ENCODE peak calls at places on chromosomes 7 and 10, in five cellular contexts. One of them, this sample, is unnamed.

GRCh38 chr7:99137418-99138180 is 6.3 kb downstream of the SMURF1 start:
- DNase-seq in right lobe of liver: no peak
- DNase-seq in GM23248: peak; percentile 89
- DNase-seq in NT2/D1: peak; percentile 61
- DNase-seq in heart left ventricle: no peak
- DNase-seq in this sample: peak; percentile 61

GRCh38 chr7:128697301-128697905 is 25.3 kb downstream of the GARIN1A start:
- DNase-seq in right lobe of liver: no peak
- DNase-seq in GM23248: peak; percentile 97
- DNase-seq in NT2/D1: no peak
- DNase-seq in heart left ventricle: peak; percentile 50
- DNase-seq in this sample: peak; percentile 79

GRCh38 chr7:18610331-18610948 is 114.9 kb downstream of the HDAC9 start:
- DNase-seq in right lobe of liver: no peak
- DNase-seq in NT2/D1: peak; percentile 61
- DNase-seq in heart left ventricle: no peak
- DNase-seq in GM23248: peak; percentile 19
- DNase-seq in this sample: peak; percentile 54

GRCh38 chr7:9776900-9777299 is 1196.8 kb upstream of the PHF14 start:
- DNase-seq in NT2/D1: no peak
- DNase-seq in right lobe of liver: no peak
- DNase-seq in GM23248: no peak
- DNase-seq in heart left ventricle: no peak
- DNase-seq in this sample: peak; percentile 9

GRCh38 chr7:70674268-70675025 is 457.5 kb upstream of the GALNT17 start:
- DNase-seq in heart left ventricle: no peak
- DNase-seq in GM23248: no peak
- DNase-seq in right lobe of liver: no peak
- DNase-seq in NT2/D1: no peak
- DNase-seq in this sample: no peak

GRCh38 chr7:110144599-110144998 is 946.3 kb upstream of the LRRN3 start:
- DNase-seq in NT2/D1: no peak
- DNase-seq in GM23248: no peak
- DNase-seq in heart left ventricle: no peak
- DNase-seq in right lobe of liver: no peak
- DNase-seq in this sample: no peak

GRCh38 chr10:118953598-118953997 is 75.9 kb upstream of the NANOS1 start:
- DNase-seq in GM23248: no peak
- DNase-seq in right lobe of liver: no peak
- DNase-seq in heart left ventricle: no peak
- DNase-seq in NT2/D1: no peak
- DNase-seq in this sample: no peak

GRCh38 chr10:25547391-25547790 is 372.6 kb downstream of the GPR158 start:
- DNase-seq in GM23248: no peak
- DNase-seq in right lobe of liver: no peak
- DNase-seq in heart left ventricle: no peak
- DNase-seq in NT2/D1: peak; percentile 9
- DNase-seq in this sample: peak; percentile 35

GRCh38 chr10:103803941-103804340 is 51.4 kb downstream of the SH3PXD2A start:
- DNase-seq in GM23248: no peak
- DNase-seq in right lobe of liver: no peak
- DNase-seq in heart left ventricle: no peak
- DNase-seq in NT2/D1: no peak
- DNase-seq in this sample: peak; percentile 28

GRCh38 chr7:55350281-55350680 is 14.9 kb upstream of the LANCL2 start:
- DNase-seq in heart left ventricle: no peak
- DNase-seq in NT2/D1: no peak
- DNase-seq in GM23248: no peak
- DNase-seq in right lobe of liver: no peak
- DNase-seq in this sample: no peak

GRCh38 chr10:119491941-119492340 is 50.6 kb downstream of the RGS10 start:
- DNase-seq in GM23248: no peak
- DNase-seq in NT2/D1: no peak
- DNase-seq in right lobe of liver: no peak
- DNase-seq in heart left ventricle: no peak
- DNase-seq in this sample: no peak

GRCh38 chr7:8259586-8260222 is 2.3 kb downstream of the ICA1 start:
- DNase-seq in right lobe of liver: no peak
- DNase-seq in NT2/D1: no peak
- DNase-seq in heart left ventricle: no peak
- DNase-seq in GM23248: no peak
- DNase-seq in this sample: no peak

GRCh38 chr7:27170494-27170811 is 3.7 kb downstream of the HOXA10 start:
- DNase-seq in GM23248: no peak
- DNase-seq in heart left ventricle: no peak
- DNase-seq in NT2/D1: no peak
- DNase-seq in right lobe of liver: no peak
- DNase-seq in this sample: no peak

GRCh38 chr7:128427289-128427891 is 17.6 kb upstream of the IMPDH1 start:
- DNase-seq in right lobe of liver: no peak
- DNase-seq in heart left ventricle: no peak
- DNase-seq in NT2/D1: no peak
- DNase-seq in GM23248: peak; percentile 72
- DNase-seq in this sample: peak; percentile 51

GRCh38 chr7:50304158-50304910 is at the start of gene IKZF1:
- DNase-seq in heart left ventricle: peak; percentile 66
- DNase-seq in right lobe of liver: peak; percentile 68
- DNase-seq in NT2/D1: no peak
- DNase-seq in GM23248: peak; percentile 9
- DNase-seq in this sample: no peak

GRCh38 chr10:71598673-71599072 is 120.9 kb downstream of the C10orf105 start:
- DNase-seq in right lobe of liver: peak; percentile 80
- DNase-seq in NT2/D1: no peak
- DNase-seq in heart left ventricle: peak; percentile 84
- DNase-seq in GM23248: peak; percentile 89
- DNase-seq in this sample: no peak

GRCh38 chr7:1301812-1302310 is 69.2 kb downstream of the UNCX start:
- DNase-seq in right lobe of liver: no peak
- DNase-seq in GM23248: no peak
- DNase-seq in heart left ventricle: peak; percentile 16
- DNase-seq in NT2/D1: no peak
- DNase-seq in this sample: no peak

GRCh38 chr10:18319628-18320027 is 179.4 kb downstream of the CACNB2 start:
- DNase-seq in heart left ventricle: no peak
- DNase-seq in right lobe of liver: no peak
- DNase-seq in NT2/D1: no peak
- DNase-seq in GM23248: no peak
- DNase-seq in this sample: no peak

GRCh38 chr7:142804715-142805114 is 33.9 kb downstream of the PRSS2 start:
- DNase-seq in right lobe of liver: no peak
- DNase-seq in GM23248: no peak
- DNase-seq in NT2/D1: no peak
- DNase-seq in heart left ventricle: no peak
- DNase-seq in this sample: no peak

GRCh38 chr7:25389489-25390106 is 161.3 kb upstream of the NPVF start:
- DNase-seq in NT2/D1: peak; percentile 54
- DNase-seq in right lobe of liver: no peak
- DNase-seq in GM23248: peak; percentile 68
- DNase-seq in heart left ventricle: no peak
- DNase-seq in this sample: peak; percentile 37

GRCh38 chr7:2681954-2682799 is 5.8 kb upstream of the AMZ1 start:
- DNase-seq in right lobe of liver: no peak
- DNase-seq in GM23248: no peak
- DNase-seq in heart left ventricle: no peak
- DNase-seq in NT2/D1: no peak
- DNase-seq in this sample: no peak

GRCh38 chr7:20454202-20454601 is 123.5 kb downstream of the ITGB8 start:
- DNase-seq in NT2/D1: no peak
- DNase-seq in GM23248: no peak
- DNase-seq in heart left ventricle: no peak
- DNase-seq in right lobe of liver: no peak
- DNase-seq in this sample: no peak

GRCh38 chr7:157020514-157021070 is 10.1 kb upstream of the MNX1 start:
- DNase-seq in GM23248: no peak
- DNase-seq in right lobe of liver: peak; percentile 30
- DNase-seq in NT2/D1: no peak
- DNase-seq in heart left ventricle: no peak
- DNase-seq in this sample: no peak

GRCh38 chr10:130141878-130142277 is 5.7 kb downstream of the GLRX3 start:
- DNase-seq in GM23248: no peak
- DNase-seq in heart left ventricle: no peak
- DNase-seq in NT2/D1: no peak
- DNase-seq in right lobe of liver: no peak
- DNase-seq in this sample: no peak

GRCh38 chr7:31687024-31687423 is at the start of gene PPP1R17:
- DNase-seq in GM23248: no peak
- DNase-seq in NT2/D1: peak; percentile 36
- DNase-seq in heart left ventricle: peak; percentile 49
- DNase-seq in right lobe of liver: no peak
- DNase-seq in this sample: no peak

GRCh38 chr10:59586407-59586891 is 123.2 kb downstream of the SLC16A9 start:
- DNase-seq in NT2/D1: no peak
- DNase-seq in heart left ventricle: no peak
- DNase-seq in GM23248: no peak
- DNase-seq in right lobe of liver: no peak
- DNase-seq in this sample: no peak

GRCh38 chr10:58830748-58831147 is 318.1 kb downstream of the BICC1 start:
- DNase-seq in NT2/D1: no peak
- DNase-seq in heart left ventricle: no peak
- DNase-seq in right lobe of liver: no peak
- DNase-seq in GM23248: no peak
- DNase-seq in this sample: no peak

GRCh38 chr10:72802291-72803118 is 91.0 kb upstream of the OIT3 start:
- DNase-seq in NT2/D1: no peak
- DNase-seq in heart left ventricle: no peak
- DNase-seq in GM23248: peak; percentile 68
- DNase-seq in right lobe of liver: no peak
- DNase-seq in this sample: no peak

DNA sequence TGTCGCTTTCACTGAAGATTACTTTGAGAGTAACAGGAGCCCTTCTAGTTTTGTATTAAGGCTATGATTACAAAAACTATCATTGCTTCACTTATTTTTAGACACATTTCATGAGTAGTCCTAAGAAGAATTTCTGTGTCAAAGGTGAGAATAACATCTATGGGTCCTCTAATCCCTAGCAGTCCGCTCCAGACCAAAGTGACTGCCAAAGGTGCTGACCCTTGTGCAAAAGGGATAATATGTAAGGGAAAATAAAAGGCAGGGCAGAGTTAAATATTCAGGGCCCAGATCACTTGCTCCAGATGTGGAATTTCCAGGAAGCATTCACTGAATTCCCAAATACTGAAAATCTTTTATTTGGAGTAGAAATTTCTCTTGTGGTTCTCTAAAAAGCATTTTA is 29.3 kb downstream of the RHOBTB1 start:
- DNase-seq in heart left ventricle: no peak
- DNase-seq in right lobe of liver: no peak
- DNase-seq in NT2/D1: no peak
- DNase-seq in GM23248: peak; percentile 86
- DNase-seq in this sample: no peak
- H3K4me3 ChIP-seq in heart left ventricle: no peak overlapping the region
- H3K4me3 ChIP-seq in right lobe of liver: no peak overlapping the region
- H3K4me3 ChIP-seq in NT2/D1: no peak overlapping the region
- H3K4me3 ChIP-seq in GM23248: peak overlapping the region; percentile 32
- H3K4me3 ChIP-seq in this sample: no peak overlapping the region

GRCh38 chr10:50908366-50908765 is 22.9 kb upstream of the A1CF start:
- DNase-seq in heart left ventricle: no peak
- DNase-seq in right lobe of liver: no peak
- DNase-seq in NT2/D1: no peak
- DNase-seq in GM23248: no peak
- DNase-seq in this sample: no peak

DNA sequence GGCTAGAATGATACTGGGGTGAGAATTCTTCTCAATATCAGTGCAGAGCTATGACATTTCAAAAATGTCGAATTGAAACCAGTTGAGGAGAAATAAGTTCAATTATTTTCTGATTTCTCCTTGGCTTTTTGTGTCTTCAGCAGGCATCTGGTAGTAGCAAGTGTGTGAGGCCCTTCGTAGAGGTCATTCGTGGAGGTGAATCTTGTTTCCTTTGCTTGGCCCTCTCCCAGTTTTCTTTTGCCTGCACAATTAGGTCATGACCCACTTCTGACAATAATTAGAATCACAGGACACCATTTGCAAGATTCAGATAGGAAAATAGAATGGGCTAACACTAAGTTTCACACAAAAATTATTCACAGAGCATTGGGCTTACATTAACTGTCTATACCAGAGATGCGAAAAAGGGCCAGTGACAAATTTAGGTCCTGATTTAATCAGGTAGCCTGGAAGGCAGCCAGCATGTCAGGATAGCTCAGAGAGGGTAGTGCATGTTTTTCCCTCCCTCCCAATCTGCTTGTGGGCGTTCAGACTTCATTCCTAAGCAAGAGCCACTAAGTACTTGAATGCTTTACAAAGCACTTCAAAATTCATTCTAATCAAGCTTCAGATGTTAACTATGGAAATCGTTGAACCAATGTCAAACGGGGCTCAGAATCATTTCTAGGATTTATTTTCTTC is 24.0 kb upstream of the A1CF start:
- DNase-seq in GM23248: no peak
- DNase-seq in NT2/D1: no peak
- DNase-seq in right lobe of liver: no peak
- DNase-seq in heart left ventricle: no peak
- DNase-seq in this sample: no peak
- H3K27me3 ChIP-seq in GM23248: no peaks in the 10 kb centered on the region
- H3K27me3 ChIP-seq in NT2/D1: no peaks in the 10 kb centered on the region
- H3K27me3 ChIP-seq in right lobe of liver: no peaks in the 10 kb centered on the region
- H3K27me3 ChIP-seq in heart left ventricle: no peaks in the 10 kb centered on the region
- H3K27me3 ChIP-seq in this sample: no peaks in the 10 kb centered on the region

GRCh38 chr7:46695045-46695708 is 774.1 kb upstream of the IGFBP3 start:
- DNase-seq in heart left ventricle: no peak
- DNase-seq in GM23248: peak; percentile 7
- DNase-seq in NT2/D1: no peak
- DNase-seq in right lobe of liver: peak; percentile 81
- DNase-seq in this sample: no peak
- H3K4me1 ChIP-seq in heart left ventricle: no peaks in the 10 kb centered on the region
- H3K4me1 ChIP-seq in GM23248: peaks cover 4% of the 10 kb centered on the region
- H3K4me1 ChIP-seq in NT2/D1: no peaks in the 10 kb centered on the region
- H3K4me1 ChIP-seq in right lobe of liver: no peaks in the 10 kb centered on the region
- H3K4me1 ChIP-seq in this sample: no peaks in the 10 kb centered on the region

GRCh38 chr7:45888185-45888992 is at the start of gene IGFBP1:
- DNase-seq in GM23248: peak; percentile 70
- DNase-seq in heart left ventricle: no peak
- DNase-seq in NT2/D1: no peak
- DNase-seq in right lobe of liver: peak; percentile 79
- DNase-seq in this sample: no peak
- H3K4me3 ChIP-seq in GM23248: peak within 1 kb of the TSS; percentile 63
- H3K4me3 ChIP-seq in heart left ventricle: peak within 1 kb of the TSS; percentile 45
- H3K4me3 ChIP-seq in NT2/D1: peak within 1 kb of the TSS; percentile 65
- H3K4me3 ChIP-seq in right lobe of liver: peak within 1 kb of the TSS; percentile 64
- H3K4me3 ChIP-seq in this sample: no peak within 1 kb of the TSS

GRCh38 chr10:84196083-84196482 is 1.7 kb downstream of the CDHR1 start:
- DNase-seq in GM23248: no peak
- DNase-seq in right lobe of liver: no peak
- DNase-seq in NT2/D1: no peak
- DNase-seq in heart left ventricle: no peak
- DNase-seq in this sample: no peak

GRCh38 chr10:84193327-84193726 is 1.0 kb upstream of the CDHR1 start:
- DNase-seq in right lobe of liver: no peak
- DNase-seq in heart left ventricle: no peak
- DNase-seq in GM23248: no peak
- DNase-seq in NT2/D1: no peak
- DNase-seq in this sample: no peak

GRCh38 chr10:84195044-84195830 is 900 bp downstream of the CDHR1 start:
- DNase-seq in NT2/D1: no peak
- DNase-seq in heart left ventricle: no peak
- DNase-seq in GM23248: no peak
- DNase-seq in right lobe of liver: no peak
- DNase-seq in this sample: no peak

GRCh38 chr10:84194424-84195043 is at the start of gene CDHR1:
- DNase-seq in NT2/D1: peak; percentile 25
- DNase-seq in right lobe of liver: no peak
- DNase-seq in heart left ventricle: no peak
- DNase-seq in GM23248: peak; percentile 50
- DNase-seq in this sample: peak; percentile 88

GRCh38 chr10:84193846-84194423 is 402 bp upstream of the CDHR1 start:
- DNase-seq in heart left ventricle: no peak
- DNase-seq in GM23248: no peak
- DNase-seq in NT2/D1: no peak
- DNase-seq in right lobe of liver: no peak
- DNase-seq in this sample: no peak
- H3K27me3 ChIP-seq in heart left ventricle: peaks cover 23% of the 10 kb centered on the region
- H3K27me3 ChIP-seq in GM23248: peaks cover 53% of the 10 kb centered on the region
- H3K27me3 ChIP-seq in NT2/D1: peaks cover 28% of the 10 kb centered on the region
- H3K27me3 ChIP-seq in right lobe of liver: peaks cover 11% of the 10 kb centered on the region
- H3K27me3 ChIP-seq in this sample: no peaks in the 10 kb centered on the region